ENCODE peak calls at places on chromosomes 2 and 18, in four cellular contexts. V, E, D and J are unnamed samples. For H3K9me3, the result is how much of the 10 kb centered on the place peaks cover.

GRCh38 chr2:160075171-160075570 is 12.8 kb upstream of the PLA2R1 start:
- DNase-seq in V (no peak), E (peak), D (peak), J (no peak)

GRCh38 chr2:88265352-88265960 is 95.3 kb downstream of the THNSL2 start:
- DNase-seq in V (no peak), E (no peak), D (peak), J (no peak)

GRCh38 chr2:109398616-109399015 is 215.2 kb downstream of the SEPTIN10 start:
- DNase-seq in V (no peak), E (no peak), D (no peak), J (no peak)

GRCh38 chr2:237457388-237457941 is 29.6 kb upstream of the MLPH start:
- DNase-seq in V (no peak), E (no peak), D (no peak), J (no peak)

GRCh38 chr2:26245231-26245732 is 543 bp downstream of the HADHB start:
- DNase-seq in V (peak), E (no peak), D (peak), J (peak)

GRCh38 chr18:70041459-70042020 is 93.9 kb upstream of the CD226 start:
- DNase-seq in V (no peak), E (no peak), D (no peak), J (no peak)

GRCh38 chr2:43269074-43269572 is 42.7 kb upstream of the ZFP36L2 start:
- DNase-seq in V (no peak), E (peak), D (peak), J (no peak)

GRCh38 chr2:134773372-134774073 is 54.7 kb upstream of the TMEM163 start:
- DNase-seq in V (no peak), E (no peak), D (no peak), J (no peak)

GRCh38 chr18:8750954-8751415 is 45.6 kb downstream of the MTCL1 start:
- DNase-seq in V (no peak), E (no peak), D (peak), J (no peak)

GRCh38 chr2:167941604-167942003 is 305.8 kb downstream of the STK39 start:
- DNase-seq in V (no peak), E (no peak), D (no peak), J (no peak)

GRCh38 chr2:167944825-167945659 is 302.4 kb downstream of the STK39 start:
- DNase-seq in V (no peak), E (no peak), D (peak), J (no peak)

GRCh38 chr2:167943877-167944276 is 303.5 kb downstream of the STK39 start:
- DNase-seq in V (no peak), E (no peak), D (peak), J (no peak)

GRCh38 chr2:167942495-167943081 is 304.8 kb downstream of the STK39 start:
- DNase-seq in V (no peak), E (no peak), D (no peak), J (no peak)

DNA sequence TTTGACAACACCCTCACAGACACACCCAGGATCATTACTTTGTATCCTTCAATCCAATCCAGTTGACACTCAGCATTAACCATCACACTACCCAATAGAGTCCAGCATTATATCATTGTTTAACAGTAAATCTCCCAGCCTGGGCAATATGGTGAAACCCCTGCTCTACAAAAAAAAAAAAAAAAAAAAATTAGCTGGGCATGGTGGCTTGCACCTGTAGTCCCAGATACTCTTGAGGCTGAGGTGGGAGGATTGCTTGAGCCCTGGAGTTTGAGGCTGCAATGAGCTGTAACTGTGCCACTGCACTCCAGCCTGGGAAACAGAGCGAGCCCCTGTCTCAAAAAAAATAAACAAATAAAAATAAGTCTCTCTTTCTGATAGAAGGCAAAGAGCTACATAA is 304.0 kb downstream of the STK39 start:
- DNase-seq in V (no peak), E (no peak), D (no peak), J (no peak)
- H3K9me3 ChIP-seq in V (under half), E (under half), D (under half), J (under half)

DNA sequence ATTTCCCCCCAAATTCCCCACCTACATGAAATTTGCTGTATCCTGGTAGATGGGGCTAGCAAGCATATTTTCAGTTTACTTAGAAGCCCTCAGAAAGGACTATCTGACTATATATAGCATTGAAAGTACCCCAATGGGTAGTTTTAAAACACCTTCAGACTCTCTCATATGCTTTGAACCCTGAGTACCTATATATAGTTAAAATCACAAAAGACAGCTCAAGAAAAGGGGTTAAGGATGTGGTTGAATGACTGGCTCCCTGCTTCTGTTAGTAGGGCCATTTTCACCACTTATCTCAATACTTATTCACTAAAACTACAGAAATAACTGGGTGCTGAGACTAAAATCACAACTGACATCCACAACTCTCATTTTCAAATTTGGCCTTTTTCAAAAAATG is 18.5 kb downstream of the WDPCP start:
- DNase-seq in V (no peak), E (no peak), D (no peak), J (no peak)
- H3K9me3 ChIP-seq in V (under half), E (under half), D (under half), J (under half)

DNA sequence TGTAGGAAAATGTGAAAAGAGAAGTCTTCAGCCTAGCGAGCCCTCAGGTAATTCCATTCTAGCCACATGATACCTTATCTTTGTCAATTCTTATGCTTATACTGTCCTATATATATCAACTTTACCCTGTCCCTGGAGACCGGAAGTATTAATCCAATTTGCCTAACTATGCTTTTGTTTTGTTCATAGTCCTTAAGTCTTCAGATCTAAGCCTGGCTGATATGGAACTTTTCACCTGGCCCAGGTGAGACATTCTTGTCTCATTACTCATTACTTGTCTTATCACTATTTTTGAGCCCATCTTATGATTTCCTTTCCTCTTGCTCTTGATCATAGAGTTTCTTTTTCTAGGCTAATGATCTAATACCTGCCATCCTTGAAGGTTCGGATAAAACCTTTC is 194.1 kb upstream of the FANCL start:
- DNase-seq in V (no peak), E (no peak), D (no peak), J (no peak)
- H3K9me3 ChIP-seq in V (under half), E (under half), D (under half), J (under half)

DNA sequence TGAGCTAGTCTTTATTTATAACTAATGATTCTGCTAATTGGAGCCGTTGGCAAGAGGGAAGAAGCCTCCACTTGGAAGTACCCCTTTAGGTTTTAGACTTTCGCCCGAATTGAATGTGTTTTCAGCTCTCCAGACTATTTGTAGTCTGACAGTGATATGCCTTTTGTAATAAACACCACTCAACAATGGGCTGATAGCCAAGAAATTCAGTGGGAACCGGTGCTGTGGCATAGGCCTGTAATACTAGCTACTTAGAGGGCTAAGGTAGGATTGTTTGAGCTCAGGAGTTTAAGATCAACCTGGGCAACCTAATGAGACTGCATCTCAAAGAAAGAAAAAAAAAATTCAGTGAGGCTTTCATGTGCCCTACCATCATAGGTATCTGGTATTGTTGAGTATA is 13.6 kb upstream of the ZSCAN30 start:
- DNase-seq in V (no peak), E (no peak), D (no peak), J (no peak)
- H3K9me3 ChIP-seq in V (half or more), E (under half), D (half or more), J (under half)

GRCh38 chr18:3332376-3332775 is 70.4 kb downstream of the MYL12B start:
- DNase-seq in V (no peak), E (no peak), D (peak), J (no peak)
- H3K9me3 ChIP-seq in V (under half), E (under half), D (under half), J (under half)

GRCh38 chr2:155600914-155601760 is 731.4 kb downstream of the NR4A2 start:
- DNase-seq in V (no peak), E (peak), D (no peak), J (no peak)
- H3K9me3 ChIP-seq in V (under half), E (under half), D (under half), J (under half)

GRCh38 chr2:102797486-102797885 is 35.7 kb downstream of the TMEM182 start:
- DNase-seq in V (no peak), E (no peak), D (no peak), J (no peak)
- H3K9me3 ChIP-seq in V (under half), E (under half), D (under half), J (under half)

GRCh38 chr2:240662681-240663080 is 20.0 kb downstream of the AQP12B start:
- DNase-seq in V (no peak), E (no peak), D (no peak), J (no peak)

GRCh38 chr2:240663791-240664190 is 18.9 kb downstream of the AQP12B start:
- DNase-seq in V (no peak), E (no peak), D (no peak), J (no peak)

GRCh38 chr2:240670402-240670801 is 12.3 kb downstream of the AQP12B start:
- DNase-seq in V (no peak), E (no peak), D (no peak), J (no peak)

GRCh38 chr2:240664622-240665021 is 18.1 kb downstream of the AQP12B start:
- DNase-seq in V (no peak), E (no peak), D (no peak), J (no peak)
- H3K9me3 ChIP-seq in V (under half), E (under half), D (under half), J (under half)

DNA sequence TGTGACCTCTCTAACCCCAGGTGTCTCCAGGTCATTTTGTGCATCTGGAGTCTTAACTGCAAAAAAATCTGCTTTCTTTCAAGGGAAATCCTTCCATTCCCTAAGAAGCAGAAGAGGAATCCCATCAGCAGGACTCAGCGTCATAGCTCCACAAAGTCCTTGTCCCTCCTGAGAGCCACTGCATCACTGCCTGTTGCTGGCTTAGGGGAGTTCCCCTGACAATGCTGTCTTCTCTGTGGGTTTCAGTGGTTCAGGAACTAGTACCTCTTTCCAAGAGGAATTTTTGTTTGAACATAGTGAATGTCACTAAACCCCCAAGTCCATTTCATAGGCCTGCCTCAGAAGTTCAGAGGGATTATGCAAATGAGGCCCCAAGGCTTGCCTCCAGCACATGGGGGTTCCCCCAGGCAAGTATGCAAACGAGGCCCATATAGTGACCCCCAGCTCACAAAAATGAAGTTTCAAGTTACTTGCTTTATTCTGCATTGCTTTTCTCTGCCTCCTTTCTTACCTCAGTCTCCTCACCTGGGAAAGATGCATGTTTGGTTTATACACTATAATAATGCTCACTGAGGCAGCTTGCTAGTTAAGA is 513.9 kb upstream of the MEX3C start:
- DNase-seq in V (no peak), E (no peak), D (no peak), J (no peak)
- H3K9me3 ChIP-seq in V (under half), E (under half), D (under half), J (under half)